ENCODE peak calls at places on chromosomes 16 and 17, in five cellular contexts. One of them, this sample, is unnamed.
A peak's percentile ranks its signal among the peaks of the same experiment; 100 is the strongest.

GRCh38 chr17:32870027-32870670 is 6.8 kb downstream of the MYO1D start:
- DNase-seq in body of pancreas: no peak
- DNase-seq in A549: no peak
- DNase-seq in right cardiac atrium: no peak
- DNase-seq in breast epithelium: no peak
- DNase-seq in this sample: no peak

GRCh38 chr16:86639354-86639753 is 61.0 kb downstream of the FOXL1 start:
- DNase-seq in body of pancreas: no peak
- DNase-seq in A549: no peak
- DNase-seq in right cardiac atrium: no peak
- DNase-seq in breast epithelium: no peak
- DNase-seq in this sample: no peak

GRCh38 chr17:75531724-75532090 is 6.2 kb downstream of the LLGL2 start:
- DNase-seq in body of pancreas: no peak
- DNase-seq in A549: no peak
- DNase-seq in right cardiac atrium: no peak
- DNase-seq in breast epithelium: no peak
- DNase-seq in this sample: no peak

GRCh38 chr16:24493859-24494258 is 45.5 kb upstream of the RBBP6 start:
- DNase-seq in body of pancreas: no peak
- DNase-seq in A549: no peak
- DNase-seq in right cardiac atrium: no peak
- DNase-seq in breast epithelium: no peak
- DNase-seq in this sample: no peak

GRCh38 chr16:29982560-29983419 is 9.1 kb downstream of the TAOK2 start:
- DNase-seq in body of pancreas: no peak
- DNase-seq in A549: no peak
- DNase-seq in right cardiac atrium: no peak
- DNase-seq in breast epithelium: no peak
- DNase-seq in this sample: peak; percentile 65

GRCh38 chr17:35244345-35245195 is 1.7 kb downstream of the SLFN5 start:
- DNase-seq in body of pancreas: peak; percentile 38
- DNase-seq in A549: peak; percentile 34
- DNase-seq in right cardiac atrium: peak; percentile 86
- DNase-seq in breast epithelium: no peak
- DNase-seq in this sample: peak; percentile 90

GRCh38 chr17:51029568-51030463 is 90.9 kb downstream of the SPAG9 start:
- DNase-seq in body of pancreas: no peak
- DNase-seq in A549: no peak
- DNase-seq in right cardiac atrium: no peak
- DNase-seq in breast epithelium: no peak
- DNase-seq in this sample: no peak

GRCh38 chr17:79589669-79590270 is 21.1 kb downstream of the RBFOX3 start:
- DNase-seq in body of pancreas: no peak
- DNase-seq in A549: no peak
- DNase-seq in right cardiac atrium: peak; percentile 10
- DNase-seq in breast epithelium: no peak
- DNase-seq in this sample: no peak

GRCh38 chr16:28923652-28924398 is 1.2 kb downstream of the RABEP2 start:
- DNase-seq in body of pancreas: peak; percentile 27
- DNase-seq in A549: no peak
- DNase-seq in right cardiac atrium: no peak
- DNase-seq in breast epithelium: no peak
- DNase-seq in this sample: no peak

GRCh38 chr16:15846510-15846909 is 10.3 kb downstream of the MYH11 start:
- DNase-seq in body of pancreas: no peak
- DNase-seq in A549: no peak
- DNase-seq in right cardiac atrium: no peak
- DNase-seq in breast epithelium: no peak
- DNase-seq in this sample: no peak

GRCh38 chr16:53372942-53373871 is 61.1 kb upstream of the RBL2 start:
- DNase-seq in body of pancreas: peak; percentile 73
- DNase-seq in A549: peak; percentile 32
- DNase-seq in right cardiac atrium: peak; percentile 62
- DNase-seq in breast epithelium: peak; percentile 69
- DNase-seq in this sample: peak; percentile 75

GRCh38 chr17:6471531-6472465 is 27.5 kb downstream of the PIMREG start:
- DNase-seq in body of pancreas: no peak
- DNase-seq in A549: peak; percentile 62
- DNase-seq in right cardiac atrium: peak; percentile 37
- DNase-seq in breast epithelium: no peak
- DNase-seq in this sample: no peak

GRCh38 chr17:29719469-29719868 is 96.8 kb upstream of the CORO6 start:
- DNase-seq in body of pancreas: no peak
- DNase-seq in A549: no peak
- DNase-seq in right cardiac atrium: no peak
- DNase-seq in breast epithelium: no peak
- DNase-seq in this sample: no peak

GRCh38 chr16:27345201-27345600 is 31.4 kb downstream of the IL4R start:
- DNase-seq in body of pancreas: no peak
- DNase-seq in A549: no peak
- DNase-seq in right cardiac atrium: no peak
- DNase-seq in breast epithelium: no peak
- DNase-seq in this sample: no peak

GRCh38 chr17:82083533-82084359 is 14.3 kb downstream of the FASN start:
- DNase-seq in body of pancreas: no peak
- DNase-seq in A549: no peak
- DNase-seq in right cardiac atrium: peak; percentile 60
- DNase-seq in breast epithelium: no peak
- DNase-seq in this sample: no peak

GRCh38 chr16:56549744-56550385 is 15.0 kb upstream of the MT4 start:
- DNase-seq in body of pancreas: no peak
- DNase-seq in A549: no peak
- DNase-seq in right cardiac atrium: no peak
- DNase-seq in breast epithelium: no peak
- DNase-seq in this sample: no peak

GRCh38 chr16:87017388-87018012 is 299.7 kb downstream of the C16orf95 start:
- DNase-seq in body of pancreas: no peak
- DNase-seq in A549: peak; percentile 56
- DNase-seq in right cardiac atrium: no peak
- DNase-seq in breast epithelium: no peak
- DNase-seq in this sample: no peak

GRCh38 chr17:7988750-7989178 is 13.7 kb upstream of the GUCY2D start:
- DNase-seq in body of pancreas: peak; percentile 68
- DNase-seq in A549: peak; percentile 86
- DNase-seq in right cardiac atrium: no peak
- DNase-seq in breast epithelium: no peak
- DNase-seq in this sample: no peak

GRCh38 chr16:69839798-69840409 is 77.8 kb downstream of the WWP2 start:
- DNase-seq in body of pancreas: peak; percentile 87
- DNase-seq in A549: no peak
- DNase-seq in right cardiac atrium: no peak
- DNase-seq in breast epithelium: peak; percentile 57
- DNase-seq in this sample: no peak

GRCh38 chr17:40480501-40481003 is 20.9 kb downstream of the TNS4 start:
- DNase-seq in body of pancreas: no peak
- DNase-seq in A549: peak; percentile 59
- DNase-seq in right cardiac atrium: peak; percentile 73
- DNase-seq in breast epithelium: no peak
- DNase-seq in this sample: no peak

GRCh38 chr16:12646490-12647274 is 157.0 kb downstream of the CPPED1 start:
- DNase-seq in body of pancreas: no peak
- DNase-seq in A549: no peak
- DNase-seq in right cardiac atrium: peak; percentile 66
- DNase-seq in breast epithelium: no peak
- DNase-seq in this sample: no peak

GRCh38 chr17:50075446-50076032 is 19.6 kb upstream of the PDK2 start:
- DNase-seq in body of pancreas: no peak
- DNase-seq in A549: no peak
- DNase-seq in right cardiac atrium: no peak
- DNase-seq in breast epithelium: no peak
- DNase-seq in this sample: peak; percentile 57

GRCh38 chr17:40018211-40019121 is 3.2 kb downstream of the CSF3 start:
- DNase-seq in body of pancreas: no peak
- DNase-seq in A549: no peak
- DNase-seq in right cardiac atrium: peak; percentile 92
- DNase-seq in breast epithelium: no peak
- DNase-seq in this sample: no peak

GRCh38 chr16:19235886-19236285 is 49.6 kb upstream of the CLEC19A start:
- DNase-seq in body of pancreas: no peak
- DNase-seq in A549: no peak
- DNase-seq in right cardiac atrium: no peak
- DNase-seq in breast epithelium: no peak
- DNase-seq in this sample: no peak

GRCh38 chr17:42706732-42707131 is 24.4 kb downstream of the CNTNAP1 start:
- DNase-seq in body of pancreas: no peak
- DNase-seq in A549: no peak
- DNase-seq in right cardiac atrium: no peak
- DNase-seq in breast epithelium: no peak
- DNase-seq in this sample: no peak

GRCh38 chr16:66668777-66669444 is 27.6 kb downstream of the CMTM4 start:
- DNase-seq in body of pancreas: no peak
- DNase-seq in A549: no peak
- DNase-seq in right cardiac atrium: no peak
- DNase-seq in breast epithelium: no peak
- DNase-seq in this sample: no peak

GRCh38 chr16:27408602-27409031 is 6.6 kb downstream of the IL21R start:
- DNase-seq in body of pancreas: no peak
- DNase-seq in A549: no peak
- DNase-seq in right cardiac atrium: no peak
- DNase-seq in breast epithelium: no peak
- DNase-seq in this sample: no peak

GRCh38 chr17:38464723-38465419 is 36.6 kb downstream of the ARHGAP23 start:
- DNase-seq in body of pancreas: peak; percentile 64
- DNase-seq in A549: peak; percentile 81
- DNase-seq in right cardiac atrium: peak; percentile 96
- DNase-seq in breast epithelium: peak; percentile 69
- DNase-seq in this sample: peak; percentile 93

GRCh38 chr16:79229371-79229770 is 371.2 kb downstream of the MAF start:
- DNase-seq in body of pancreas: no peak
- DNase-seq in A549: no peak
- DNase-seq in right cardiac atrium: no peak
- DNase-seq in breast epithelium: no peak
- DNase-seq in this sample: no peak

GRCh38 chr17:59521465-59522126 is 43.8 kb upstream of the DHX40 start:
- DNase-seq in body of pancreas: peak; percentile 44
- DNase-seq in A549: peak; percentile 88
- DNase-seq in right cardiac atrium: peak; percentile 65
- DNase-seq in breast epithelium: peak; percentile 53
- DNase-seq in this sample: peak; percentile 81
- H3K27ac ChIP-seq in body of pancreas: no peak overlapping the region
- H3K27ac ChIP-seq in A549: peak overlapping the region; percentile 74
- H3K27ac ChIP-seq in right cardiac atrium: no peak overlapping the region
- H3K27ac ChIP-seq in breast epithelium: no peak overlapping the region
- H3K27ac ChIP-seq in this sample: no peak overlapping the region

DNA sequence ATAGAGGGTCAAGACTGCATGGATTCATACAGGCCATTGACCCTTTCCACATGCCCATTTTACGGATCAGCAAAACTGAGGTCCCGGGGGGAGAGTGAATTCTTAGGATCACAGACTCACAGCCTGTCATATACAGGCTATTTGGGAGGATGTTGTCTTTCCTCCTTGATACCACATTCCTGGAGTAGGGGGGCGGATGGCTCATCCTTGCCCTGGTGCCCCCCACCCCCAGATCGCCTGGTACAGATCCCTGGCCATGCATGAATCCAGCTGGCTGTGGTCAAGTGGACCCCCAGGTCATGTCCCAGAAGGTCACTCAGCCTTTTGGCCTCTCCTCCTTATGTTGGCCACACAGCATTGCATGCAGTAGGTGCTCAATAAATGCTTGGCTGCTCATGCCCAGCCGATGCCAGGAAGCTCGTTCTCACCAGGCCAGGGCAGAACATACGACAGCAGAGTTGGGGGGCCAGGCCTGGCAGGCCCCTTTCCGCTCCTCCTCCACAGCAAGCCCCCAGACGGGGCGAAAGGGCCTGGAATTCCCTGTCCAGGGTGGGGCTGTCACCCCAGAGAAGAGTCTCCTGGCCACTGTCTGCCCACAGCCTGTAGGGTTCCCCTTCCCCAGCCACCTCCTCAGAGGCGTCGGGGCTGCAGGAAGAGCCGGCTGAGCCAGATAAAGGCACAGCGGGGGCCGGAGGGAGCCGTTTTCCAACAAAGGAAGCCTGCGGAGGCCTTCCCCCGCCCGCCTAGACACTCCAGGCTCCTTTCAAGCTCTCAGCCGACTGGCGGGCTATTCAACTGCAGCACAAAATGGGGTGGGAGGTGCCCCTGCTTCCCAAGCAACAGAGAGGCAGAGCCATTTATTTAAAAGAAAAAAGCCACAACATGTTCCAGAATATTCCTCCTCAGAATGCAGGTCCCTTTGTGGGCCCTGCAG is 215.7 kb upstream of the CIBAR2 start:
- DNase-seq in body of pancreas: no peak
- DNase-seq in A549: no peak
- DNase-seq in right cardiac atrium: no peak
- DNase-seq in breast epithelium: no peak
- DNase-seq in this sample: no peak
- H3K4me1 ChIP-seq in body of pancreas: peaks cover 17% of the 10 kb centered on the region
- H3K4me1 ChIP-seq in A549: peaks cover 10% of the 10 kb centered on the region
- H3K4me1 ChIP-seq in right cardiac atrium: peaks cover 18% of the 10 kb centered on the region
- H3K4me1 ChIP-seq in breast epithelium: peaks cover 13% of the 10 kb centered on the region
- H3K4me1 ChIP-seq in this sample: no peaks in the 10 kb centered on the region

DNA sequence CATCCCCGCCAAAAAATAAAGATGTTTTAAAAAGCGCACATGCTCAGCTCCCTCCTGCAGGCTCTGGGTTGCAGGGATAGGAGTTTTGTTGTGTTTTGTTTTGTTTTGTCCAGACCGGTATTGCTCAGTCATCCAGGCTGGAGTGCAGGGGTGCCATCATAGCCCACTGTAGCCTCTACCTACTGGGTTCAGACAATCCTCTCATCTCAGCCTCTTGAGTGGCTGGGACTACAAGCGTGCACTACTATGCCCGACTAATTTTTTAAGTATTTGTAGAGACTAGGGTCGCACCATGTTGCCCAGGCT is 661 bp downstream of the WWOX start:
- DNase-seq in body of pancreas: no peak
- DNase-seq in A549: no peak
- DNase-seq in right cardiac atrium: no peak
- DNase-seq in breast epithelium: no peak
- DNase-seq in this sample: no peak
- H3K27ac ChIP-seq in body of pancreas: peak overlapping the region; percentile 85
- H3K27ac ChIP-seq in A549: peak overlapping the region; percentile 89
- H3K27ac ChIP-seq in right cardiac atrium: no peak overlapping the region
- H3K27ac ChIP-seq in breast epithelium: peak overlapping the region; percentile 92
- H3K27ac ChIP-seq in this sample: no peak overlapping the region

DNA sequence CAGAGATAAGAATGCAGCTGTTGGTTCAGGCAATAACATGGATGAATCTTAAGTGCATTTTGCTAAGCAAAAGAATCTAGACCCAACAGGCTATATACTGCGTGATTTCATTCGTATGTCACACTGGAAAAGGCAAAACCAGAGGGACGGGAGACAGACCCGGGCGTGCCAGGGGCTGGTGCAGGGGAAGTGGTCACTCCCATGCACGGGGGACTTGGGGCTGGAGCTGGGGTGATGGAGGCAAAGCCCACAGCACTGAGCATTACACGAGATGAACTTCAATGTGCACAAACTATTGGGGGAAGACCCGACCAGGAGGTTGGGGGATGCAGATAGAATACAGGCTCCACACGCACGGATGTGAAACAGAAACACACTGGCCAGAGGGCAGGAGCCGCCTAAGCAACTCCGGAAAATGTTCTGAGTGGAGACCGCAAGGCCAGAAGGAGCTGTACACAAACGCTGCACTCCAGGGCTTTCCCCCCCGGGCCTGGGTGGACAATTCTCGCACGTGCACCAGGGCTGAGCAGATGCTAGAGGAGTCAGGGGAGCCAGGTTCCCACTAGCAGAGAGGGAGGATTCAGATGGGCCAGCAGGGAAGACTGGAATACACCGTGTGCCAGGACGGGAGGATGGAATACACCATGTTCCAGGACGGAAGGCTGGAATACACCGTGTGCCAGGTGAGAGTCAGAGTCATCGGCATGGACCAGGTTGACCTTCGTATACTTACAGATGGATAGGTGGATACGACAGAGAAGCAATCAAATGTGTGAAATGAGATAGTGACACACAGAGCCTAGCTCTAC is 11.3 kb downstream of the LMF1 start:
- DNase-seq in body of pancreas: no peak
- DNase-seq in A549: no peak
- DNase-seq in right cardiac atrium: no peak
- DNase-seq in breast epithelium: no peak
- DNase-seq in this sample: peak; percentile 61
- H3K4me1 ChIP-seq in body of pancreas: no peaks in the 10 kb centered on the region
- H3K4me1 ChIP-seq in A549: no peaks in the 10 kb centered on the region
- H3K4me1 ChIP-seq in right cardiac atrium: no peaks in the 10 kb centered on the region
- H3K4me1 ChIP-seq in breast epithelium: no peaks in the 10 kb centered on the region
- H3K4me1 ChIP-seq in this sample: no peaks in the 10 kb centered on the region